ENCODE peak calls at places on chromosomes 16 and 17, in seven cellular contexts. C is endothelial cell of umbilical vein, H is testis, T is HCT116, D is spleen, O is uterus, X is heart left ventricle. G is an unnamed sample. For H3K4me1, the result is how much of the 10 kb centered on the place peaks cover.

GRCh38 chr16:84839956-84840355 is 20.2 kb downstream of the CRISPLD2 start:
- DNase-seq in C (no peak), H (no peak), T (peak), D (no peak), O (no peak), X (no peak), G (no peak)

GRCh38 chr16:30120340-30121105 is 2.5 kb downstream of the MAPK3 start:
- DNase-seq in C (no peak), H (no peak), T (no peak), D (no peak), O (no peak), X (no peak), G (no peak)

GRCh38 chr17:57124053-57124452 is 39.0 kb downstream of the AKAP1 start:
- DNase-seq in C (no peak), H (no peak), T (no peak), D (no peak), O (no peak), X (no peak), G (no peak)

GRCh38 chr17:20063665-20064648 is 54.8 kb downstream of the SPECC1 start:
- DNase-seq in C (no peak), H (peak), T (peak), D (no peak), O (peak), X (peak), G (peak)

GRCh38 chr16:10862432-10862831 is 14.6 kb upstream of the CIITA start:
- DNase-seq in C (no peak), H (peak), T (peak), D (no peak), O (no peak), X (peak), G (peak)

GRCh38 chr16:73572135-73572534 is 524.2 kb upstream of the ZFHX3 start:
- DNase-seq in C (no peak), H (no peak), T (no peak), D (no peak), O (no peak), X (peak), G (peak)

GRCh38 chr17:82327289-82327688 is 6.3 kb downstream of the SECTM1 start:
- DNase-seq in C (no peak), H (no peak), T (no peak), D (no peak), O (no peak), X (no peak), G (no peak)

GRCh38 chr16:81280393-81280792 is 34.4 kb upstream of the GAN start:
- DNase-seq in C (peak), H (no peak), T (no peak), D (no peak), O (no peak), X (no peak), G (no peak)

GRCh38 chr16:68290455-68290854 is 20.3 kb downstream of the SLC7A6OS start:
- DNase-seq in C (no peak), H (no peak), T (no peak), D (no peak), O (no peak), X (no peak), G (no peak)

GRCh38 chr17:9232591-9233270 is 211.4 kb downstream of the NTN1 start:
- DNase-seq in C (no peak), H (no peak), T (no peak), D (peak), O (peak), X (no peak), G (no peak)

GRCh38 chr16:3067929-3068288 is 2.5 kb downstream of the IL32 start:
- DNase-seq in C (no peak), H (no peak), T (no peak), D (no peak), O (no peak), X (no peak), G (no peak)

GRCh38 chr16:72474511-72475123 is 302.7 kb upstream of the PMFBP1 start:
- DNase-seq in C (peak), H (no peak), T (peak), D (no peak), O (no peak), X (no peak), G (no peak)

GRCh38 chr17:60386475-60387058 is 5.4 kb downstream of the USP32 start:
- DNase-seq in C (no peak), H (no peak), T (no peak), D (no peak), O (no peak), X (no peak), G (no peak)

GRCh38 chr17:60383379-60383778 is 8.6 kb downstream of the USP32 start:
- DNase-seq in C (no peak), H (no peak), T (no peak), D (no peak), O (no peak), X (no peak), G (no peak)

GRCh38 chr17:60387666-60388065 is 4.3 kb downstream of the USP32 start:
- DNase-seq in C (no peak), H (no peak), T (no peak), D (no peak), O (no peak), X (no peak), G (no peak)

GRCh38 chr17:60388742-60389141 is 3.2 kb downstream of the USP32 start:
- DNase-seq in C (no peak), H (no peak), T (no peak), D (no peak), O (no peak), X (no peak), G (no peak)

GRCh38 chr17:60386137-60386395 is 5.9 kb downstream of the USP32 start:
- DNase-seq in C (no peak), H (no peak), T (no peak), D (no peak), O (no peak), X (no peak), G (no peak)
- H3K4me1 ChIP-seq in C (under half), H (under half), T (under half), D (half or more), O (under half), X (under half), G (half or more)

DNA sequence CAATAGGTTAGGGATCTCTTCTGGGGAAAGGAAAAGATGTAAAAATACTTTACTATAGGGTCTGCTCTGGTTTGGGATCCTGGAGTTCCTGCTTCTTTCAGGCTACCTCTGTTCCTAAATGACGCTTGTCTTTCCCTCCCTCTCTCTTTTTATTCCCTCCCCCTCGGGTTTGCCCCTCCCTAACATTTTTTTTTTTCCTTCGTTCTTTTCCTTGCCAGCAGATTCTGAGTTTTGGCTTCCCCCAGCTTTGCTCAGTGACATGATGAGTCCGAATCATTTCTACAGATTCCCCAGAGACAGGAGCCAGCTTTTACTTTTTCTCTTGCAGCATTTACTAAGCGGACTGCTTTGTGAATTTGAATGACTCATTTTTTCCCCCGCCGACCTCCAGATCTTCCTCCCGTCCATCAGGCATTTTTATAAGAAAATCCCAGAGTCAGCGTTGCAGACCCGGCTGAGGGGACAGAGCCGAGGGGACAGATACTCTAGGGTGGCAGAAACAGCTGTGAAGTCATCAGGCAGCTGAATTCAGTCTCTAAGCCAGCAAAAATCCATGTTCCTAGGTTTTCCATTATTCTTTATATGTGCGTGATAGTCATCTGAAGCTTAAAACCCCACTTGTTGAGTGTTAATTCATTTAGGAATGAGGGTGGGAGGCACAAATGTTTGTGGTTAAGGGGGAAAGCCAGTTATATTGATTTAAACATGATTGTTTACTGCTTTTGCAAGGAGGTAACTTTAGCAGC is at the start of gene TMEM100:
- DNase-seq in C (peak), H (peak), T (no peak), D (no peak), O (peak), X (peak), G (peak)
- H3K4me3 ChIP-seq in C (no peak), H (peak), T (no peak), D (no peak), O (peak), X (peak), G (no peak)

DNA sequence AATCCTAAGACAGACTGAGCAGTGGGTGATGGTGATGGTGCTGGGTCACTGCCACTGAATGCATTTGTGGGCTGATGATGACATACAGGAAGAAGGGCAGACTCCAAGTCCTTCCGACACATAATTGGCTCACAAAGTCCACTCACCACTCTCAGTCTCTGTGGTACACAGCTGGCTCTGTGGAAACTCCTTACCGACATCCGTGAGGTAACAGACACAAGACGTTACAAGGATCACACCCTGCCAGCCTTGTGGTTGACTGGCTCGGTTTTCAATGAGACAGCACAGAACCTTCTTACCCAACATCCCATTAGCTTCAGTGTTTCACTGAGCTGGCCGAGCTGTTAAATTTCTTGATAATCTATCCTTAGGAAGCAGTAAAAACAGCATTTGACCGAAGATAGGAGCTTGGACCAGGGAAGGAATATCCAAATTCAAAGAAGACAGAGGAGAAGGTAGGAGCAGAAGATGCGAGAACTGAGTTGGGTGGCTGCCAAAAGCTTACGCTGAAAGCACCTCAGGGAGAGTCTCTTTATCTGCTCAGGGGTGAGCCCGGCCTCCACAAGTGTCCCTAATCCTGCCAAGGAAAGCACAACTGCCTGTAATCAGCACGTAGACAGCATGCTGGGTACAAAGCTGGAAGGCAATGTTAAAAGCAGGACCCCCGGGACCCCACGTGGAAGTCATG is 5.5 kb upstream of the MXRA7 start:
- DNase-seq in C (no peak), H (peak), T (no peak), D (peak), O (peak), X (no peak), G (peak)
- TF ChIP-seq POLR2A in C (no peak), H (no peak), T (no peak), D (no peak), O (no peak), X (no peak), G (no peak)

GRCh38 chr17:50908140-50908859 is 42.1 kb upstream of the TOB1 start:
- DNase-seq in C (no peak), H (no peak), T (no peak), D (no peak), O (no peak), X (no peak), G (no peak)

GRCh38 chr17:50909765-50910661 is 43.9 kb upstream of the TOB1 start:
- DNase-seq in C (no peak), H (peak), T (no peak), D (no peak), O (no peak), X (no peak), G (no peak)

GRCh38 chr17:50906443-50906842 is 40.3 kb upstream of the TOB1 start:
- DNase-seq in C (no peak), H (no peak), T (no peak), D (no peak), O (no peak), X (no peak), G (no peak)

GRCh38 chr17:50911450-50911849 is 45.3 kb upstream of the TOB1 start:
- DNase-seq in C (no peak), H (no peak), T (no peak), D (no peak), O (no peak), X (no peak), G (no peak)

GRCh38 chr17:50908860-50909764 is 43.0 kb upstream of the TOB1 start:
- DNase-seq in C (peak), H (peak), T (no peak), D (peak), O (no peak), X (peak), G (no peak)
- H3K4me1 ChIP-seq in C (under half), H (under half), T (under half), D (under half), O (under half), X (under half), G (under half)

DNA sequence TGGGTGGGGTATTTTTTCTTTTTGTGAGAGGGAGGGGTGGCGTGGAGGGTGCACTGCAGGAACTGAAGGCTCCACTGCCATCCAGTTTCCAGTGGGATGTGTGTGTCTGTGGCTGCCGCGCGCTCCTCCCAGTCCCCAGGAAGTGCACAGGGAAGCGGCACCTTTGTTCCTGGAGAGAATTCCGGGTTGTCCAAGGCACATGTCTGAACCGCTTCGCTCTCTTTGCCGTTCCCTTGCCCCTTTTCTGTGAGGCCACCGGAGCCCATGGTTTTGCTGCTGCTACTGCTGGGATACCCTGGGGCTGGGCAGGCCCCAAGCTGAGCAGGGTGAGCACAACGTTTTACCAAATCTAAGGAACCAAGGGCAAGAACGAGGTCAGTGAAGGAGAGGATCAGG is 19.5 kb downstream of the ACSF3 start:
- DNase-seq in C (no peak), H (no peak), T (no peak), D (peak), O (no peak), X (no peak), G (no peak)
- H3K4me3 ChIP-seq in C (no peak), H (no peak), T (no peak), D (no peak), O (no peak), X (no peak), G (no peak)